ENCODE peak calls at places on chromosomes 4 and X, in seven cellular contexts. One of them, this sample, is unnamed.
A peak's percentile ranks its signal among the peaks of the same experiment; 100 is the strongest.

GRCh38 chr4:8391972-8392371 is 48.6 kb downstream of the ACOX3 start:
- DNase-seq in keratinocyte: no peak
- DNase-seq in IMR-90: peak; percentile 89
- DNase-seq in colonic mucosa: peak; percentile 53
- DNase-seq in A549: no peak
- DNase-seq in GM12878: peak; percentile 60
- DNase-seq in endothelial cell of umbilical vein: peak; percentile 96
- DNase-seq in this sample: no peak

GRCh38 chr4:170672571-170672970 is 582.8 kb upstream of the AADAT start:
- DNase-seq in IMR-90: peak; percentile 8
- DNase-seq in GM12878: no peak
- DNase-seq in A549: no peak
- DNase-seq in colonic mucosa: no peak
- DNase-seq in endothelial cell of umbilical vein: peak; percentile 2
- DNase-seq in keratinocyte: peak; percentile 1
- DNase-seq in this sample: no peak

GRCh38 chr4:130099159-130099558 is 1003.2 kb downstream of the C4orf33 start:
- DNase-seq in colonic mucosa: no peak
- DNase-seq in GM12878: no peak
- DNase-seq in endothelial cell of umbilical vein: no peak
- DNase-seq in IMR-90: no peak
- DNase-seq in A549: no peak
- DNase-seq in keratinocyte: no peak
- DNase-seq in this sample: no peak

GRCh38 chr4:54233697-54234496 is 4.8 kb downstream of the PDGFRA start:
- DNase-seq in IMR-90: peak; percentile 82
- DNase-seq in keratinocyte: no peak
- DNase-seq in colonic mucosa: peak; percentile 70
- DNase-seq in GM12878: no peak
- DNase-seq in endothelial cell of umbilical vein: peak; percentile 81
- DNase-seq in A549: peak; percentile 72
- DNase-seq in this sample: peak; percentile 65

GRCh38 chr4:168648929-168649328 is 152.1 kb downstream of the PALLD start:
- DNase-seq in keratinocyte: no peak
- DNase-seq in A549: peak; percentile 62
- DNase-seq in IMR-90: peak; percentile 82
- DNase-seq in endothelial cell of umbilical vein: peak; percentile 58
- DNase-seq in GM12878: no peak
- DNase-seq in colonic mucosa: no peak
- DNase-seq in this sample: no peak

GRCh38 chr4:39621582-39621981 is 17.1 kb downstream of the SMIM14 start:
- DNase-seq in IMR-90: peak; percentile 81
- DNase-seq in colonic mucosa: peak; percentile 56
- DNase-seq in keratinocyte: no peak
- DNase-seq in A549: peak; percentile 90
- DNase-seq in endothelial cell of umbilical vein: peak; percentile 72
- DNase-seq in GM12878: no peak
- DNase-seq in this sample: no peak

GRCh38 chrX:47515941-47516649 is 33.1 kb upstream of the ZNF41 start:
- DNase-seq in IMR-90: peak; percentile 45
- DNase-seq in endothelial cell of umbilical vein: no peak
- DNase-seq in colonic mucosa: no peak
- DNase-seq in keratinocyte: no peak
- DNase-seq in A549: peak; percentile 34
- DNase-seq in GM12878: no peak
- DNase-seq in this sample: no peak

GRCh38 chrX:51569561-51569960 is 49.2 kb downstream of the CENPVL3 start:
- DNase-seq in endothelial cell of umbilical vein: no peak
- DNase-seq in IMR-90: no peak
- DNase-seq in keratinocyte: no peak
- DNase-seq in GM12878: no peak
- DNase-seq in A549: no peak
- DNase-seq in colonic mucosa: no peak
- DNase-seq in this sample: no peak

GRCh38 chrX:7711167-7711566 is 131.8 kb upstream of the VCX start:
- DNase-seq in keratinocyte: peak; percentile 26
- DNase-seq in colonic mucosa: no peak
- DNase-seq in GM12878: no peak
- DNase-seq in endothelial cell of umbilical vein: no peak
- DNase-seq in A549: no peak
- DNase-seq in IMR-90: no peak
- DNase-seq in this sample: no peak

GRCh38 chrX:130176942-130177341 is 5.2 kb downstream of the RAB33A start:
- DNase-seq in IMR-90: no peak
- DNase-seq in A549: no peak
- DNase-seq in colonic mucosa: no peak
- DNase-seq in keratinocyte: no peak
- DNase-seq in endothelial cell of umbilical vein: no peak
- DNase-seq in GM12878: no peak
- DNase-seq in this sample: no peak

GRCh38 chr4:119646347-119647071 is 17.9 kb upstream of the PDE5A start:
- DNase-seq in colonic mucosa: no peak
- DNase-seq in A549: no peak
- DNase-seq in keratinocyte: no peak
- DNase-seq in IMR-90: peak; percentile 31
- DNase-seq in endothelial cell of umbilical vein: no peak
- DNase-seq in GM12878: no peak
- DNase-seq in this sample: no peak

GRCh38 chrX:49844622-49845021 is 15.5 kb downstream of the PAGE4 start:
- DNase-seq in A549: no peak
- DNase-seq in colonic mucosa: no peak
- DNase-seq in endothelial cell of umbilical vein: no peak
- DNase-seq in IMR-90: no peak
- DNase-seq in GM12878: no peak
- DNase-seq in keratinocyte: no peak
- DNase-seq in this sample: no peak

GRCh38 chrX:78747471-78747870 is at the start of gene LPAR4:
- DNase-seq in keratinocyte: no peak
- DNase-seq in A549: no peak
- DNase-seq in endothelial cell of umbilical vein: peak; percentile 1
- DNase-seq in IMR-90: no peak
- DNase-seq in GM12878: no peak
- DNase-seq in colonic mucosa: no peak
- DNase-seq in this sample: no peak

GRCh38 chrX:136162827-136163427 is 15.6 kb downstream of the FHL1 start:
- DNase-seq in keratinocyte: peak; percentile 11
- DNase-seq in GM12878: no peak
- DNase-seq in IMR-90: peak; percentile 43
- DNase-seq in endothelial cell of umbilical vein: peak; percentile 59
- DNase-seq in colonic mucosa: peak; percentile 51
- DNase-seq in A549: peak; percentile 59
- DNase-seq in this sample: no peak

GRCh38 chr4:140423106-140423505 is 4.3 kb downstream of the CLGN start:
- DNase-seq in keratinocyte: no peak
- DNase-seq in colonic mucosa: no peak
- DNase-seq in IMR-90: peak; percentile 25
- DNase-seq in GM12878: no peak
- DNase-seq in endothelial cell of umbilical vein: no peak
- DNase-seq in A549: no peak
- DNase-seq in this sample: no peak

GRCh38 chr4:139951051-139951450 is 202.9 kb downstream of the MAML3 start:
- DNase-seq in colonic mucosa: no peak
- DNase-seq in endothelial cell of umbilical vein: no peak
- DNase-seq in keratinocyte: no peak
- DNase-seq in IMR-90: no peak
- DNase-seq in A549: no peak
- DNase-seq in GM12878: no peak
- DNase-seq in this sample: no peak

GRCh38 chr4:169940460-169940859 is 85.7 kb downstream of the MFAP3L start:
- DNase-seq in IMR-90: no peak
- DNase-seq in A549: no peak
- DNase-seq in colonic mucosa: no peak
- DNase-seq in keratinocyte: no peak
- DNase-seq in GM12878: no peak
- DNase-seq in endothelial cell of umbilical vein: no peak
- DNase-seq in this sample: no peak

GRCh38 chr4:55925235-55925634 is 23.5 kb upstream of the CEP135 start:
- DNase-seq in colonic mucosa: no peak
- DNase-seq in A549: no peak
- DNase-seq in IMR-90: peak; percentile 31
- DNase-seq in endothelial cell of umbilical vein: no peak
- DNase-seq in keratinocyte: no peak
- DNase-seq in GM12878: no peak
- DNase-seq in this sample: no peak

GRCh38 chr4:6582889-6583504 is 8.0 kb downstream of the MAN2B2 start:
- DNase-seq in IMR-90: peak; percentile 25
- DNase-seq in endothelial cell of umbilical vein: peak; percentile 27
- DNase-seq in keratinocyte: no peak
- DNase-seq in colonic mucosa: no peak
- DNase-seq in A549: peak; percentile 57
- DNase-seq in GM12878: peak; percentile 2
- DNase-seq in this sample: no peak

GRCh38 chr4:78951862-78952472 is 12.7 kb upstream of the PAQR3 start:
- DNase-seq in IMR-90: peak; percentile 45
- DNase-seq in A549: peak; percentile 40
- DNase-seq in GM12878: no peak
- DNase-seq in endothelial cell of umbilical vein: peak; percentile 42
- DNase-seq in colonic mucosa: no peak
- DNase-seq in keratinocyte: no peak
- DNase-seq in this sample: no peak

GRCh38 chr4:138749303-138749702 is 266.3 kb upstream of the NOCT start:
- DNase-seq in colonic mucosa: no peak
- DNase-seq in keratinocyte: no peak
- DNase-seq in GM12878: no peak
- DNase-seq in A549: no peak
- DNase-seq in IMR-90: peak; percentile 90
- DNase-seq in endothelial cell of umbilical vein: no peak
- DNase-seq in this sample: no peak

DNA sequence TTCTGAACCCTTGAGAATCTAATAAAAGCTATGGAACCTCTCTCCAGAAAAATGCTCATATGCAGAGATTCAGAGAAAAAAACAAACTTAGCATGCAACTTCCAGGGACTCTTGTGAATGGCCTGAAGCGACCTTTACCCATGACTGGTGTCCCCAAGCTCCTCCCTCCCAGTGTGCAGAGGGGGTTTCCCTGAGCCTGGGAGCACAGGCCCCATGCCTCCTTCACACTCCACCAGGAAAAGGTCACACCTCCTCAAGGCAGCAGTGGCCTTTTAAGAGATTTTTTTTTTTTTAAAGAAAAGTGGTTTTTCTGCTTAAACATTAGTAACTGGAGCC is 13.3 kb upstream of the UBA6 start:
- DNase-seq in colonic mucosa: no peak
- DNase-seq in GM12878: no peak
- DNase-seq in endothelial cell of umbilical vein: no peak
- DNase-seq in IMR-90: no peak
- DNase-seq in A549: peak; percentile 36
- DNase-seq in keratinocyte: no peak
- DNase-seq in this sample: no peak
- H3K27ac ChIP-seq in colonic mucosa: no peak overlapping the region
- H3K27ac ChIP-seq in GM12878: no peak overlapping the region
- H3K27ac ChIP-seq in endothelial cell of umbilical vein: peak overlapping the region; percentile 69
- H3K27ac ChIP-seq in IMR-90: no peak overlapping the region
- H3K27ac ChIP-seq in A549: peak overlapping the region; percentile 62
- H3K27ac ChIP-seq in keratinocyte: peak overlapping the region; percentile 81
- H3K27ac ChIP-seq in this sample: no peak overlapping the region

DNA sequence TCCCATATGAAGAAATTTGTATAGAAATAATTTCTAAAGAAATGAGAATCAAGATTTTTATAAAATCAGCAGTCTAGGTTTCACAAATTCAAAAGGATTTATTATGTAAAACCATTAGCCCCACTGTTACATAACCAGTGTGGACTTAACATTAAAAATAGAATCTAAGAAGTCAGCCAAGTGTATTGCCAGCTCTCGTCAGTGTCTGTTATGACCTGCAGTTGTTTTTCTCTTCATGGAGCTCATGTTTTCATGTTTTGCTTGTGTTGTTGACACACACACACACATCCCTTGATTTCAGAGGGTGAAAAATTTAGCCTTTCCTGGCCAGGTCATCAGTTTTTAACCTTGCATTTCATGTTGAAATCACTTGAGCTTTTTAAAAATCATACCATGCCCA is 39.5 kb downstream of the USP38 start:
- DNase-seq in IMR-90: no peak
- DNase-seq in keratinocyte: no peak
- DNase-seq in endothelial cell of umbilical vein: no peak
- DNase-seq in A549: no peak
- DNase-seq in GM12878: no peak
- DNase-seq in colonic mucosa: no peak
- DNase-seq in this sample: no peak
- H3K27ac ChIP-seq in IMR-90: no peak overlapping the region
- H3K27ac ChIP-seq in keratinocyte: no peak overlapping the region
- H3K27ac ChIP-seq in endothelial cell of umbilical vein: no peak overlapping the region
- H3K27ac ChIP-seq in A549: no peak overlapping the region
- H3K27ac ChIP-seq in GM12878: no peak overlapping the region
- H3K27ac ChIP-seq in colonic mucosa: no peak overlapping the region
- H3K27ac ChIP-seq in this sample: no peak overlapping the region

GRCh38 chr4:84804126-84804525 is 162.4 kb downstream of the WDFY3 start:
- DNase-seq in keratinocyte: no peak
- DNase-seq in endothelial cell of umbilical vein: no peak
- DNase-seq in colonic mucosa: no peak
- DNase-seq in IMR-90: peak; percentile 61
- DNase-seq in GM12878: no peak
- DNase-seq in A549: no peak
- DNase-seq in this sample: no peak

GRCh38 chr4:84800256-84800655 is 166.2 kb downstream of the WDFY3 start:
- DNase-seq in colonic mucosa: no peak
- DNase-seq in IMR-90: peak; percentile 54
- DNase-seq in keratinocyte: peak; percentile 35
- DNase-seq in endothelial cell of umbilical vein: peak; percentile 67
- DNase-seq in GM12878: no peak
- DNase-seq in A549: no peak
- DNase-seq in this sample: no peak

GRCh38 chr4:84803121-84803520 is 163.4 kb downstream of the WDFY3 start:
- DNase-seq in IMR-90: no peak
- DNase-seq in A549: no peak
- DNase-seq in keratinocyte: no peak
- DNase-seq in endothelial cell of umbilical vein: peak; percentile 68
- DNase-seq in GM12878: no peak
- DNase-seq in colonic mucosa: no peak
- DNase-seq in this sample: no peak

GRCh38 chr4:84799318-84799717 is 167.2 kb downstream of the WDFY3 start:
- DNase-seq in IMR-90: peak; percentile 6
- DNase-seq in endothelial cell of umbilical vein: peak; percentile 91
- DNase-seq in colonic mucosa: no peak
- DNase-seq in GM12878: no peak
- DNase-seq in A549: no peak
- DNase-seq in keratinocyte: no peak
- DNase-seq in this sample: no peak

DNA sequence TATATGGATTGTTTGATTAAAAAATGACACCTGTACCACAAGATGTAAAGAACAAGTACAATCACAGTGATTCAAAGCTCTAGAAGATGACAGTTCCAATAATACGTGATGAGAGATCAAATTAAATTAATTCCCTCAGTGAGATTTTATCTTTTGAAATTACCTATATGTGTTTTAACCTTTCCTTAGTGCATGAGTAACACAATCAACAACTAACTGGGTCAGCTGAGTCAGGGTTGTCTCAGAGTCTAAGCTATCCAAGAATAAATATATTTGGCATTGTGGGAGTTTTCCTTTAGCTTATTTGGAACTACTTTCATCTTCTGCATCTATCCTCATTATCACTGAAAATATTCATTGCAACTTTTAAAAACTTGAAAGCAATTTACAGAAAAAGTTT is 162.8 kb downstream of the WDFY3 start:
- DNase-seq in IMR-90: peak; percentile 63
- DNase-seq in endothelial cell of umbilical vein: peak; percentile 49
- DNase-seq in colonic mucosa: no peak
- DNase-seq in keratinocyte: no peak
- DNase-seq in A549: no peak
- DNase-seq in GM12878: no peak
- DNase-seq in this sample: no peak
- H3K27ac ChIP-seq in IMR-90: no peak overlapping the region
- H3K27ac ChIP-seq in endothelial cell of umbilical vein: peak overlapping the region; percentile 38
- H3K27ac ChIP-seq in colonic mucosa: no peak overlapping the region
- H3K27ac ChIP-seq in keratinocyte: no peak overlapping the region
- H3K27ac ChIP-seq in A549: no peak overlapping the region
- H3K27ac ChIP-seq in GM12878: no peak overlapping the region
- H3K27ac ChIP-seq in this sample: no peak overlapping the region

GRCh38 chr4:146114066-146114465 is 61.5 kb upstream of the LSM6 start:
- DNase-seq in colonic mucosa: no peak
- DNase-seq in IMR-90: no peak
- DNase-seq in A549: no peak
- DNase-seq in GM12878: no peak
- DNase-seq in endothelial cell of umbilical vein: no peak
- DNase-seq in keratinocyte: no peak
- DNase-seq in this sample: no peak
- H3K27ac ChIP-seq in colonic mucosa: no peak overlapping the region
- H3K27ac ChIP-seq in IMR-90: no peak overlapping the region
- H3K27ac ChIP-seq in A549: no peak overlapping the region
- H3K27ac ChIP-seq in GM12878: no peak overlapping the region
- H3K27ac ChIP-seq in endothelial cell of umbilical vein: no peak overlapping the region
- H3K27ac ChIP-seq in keratinocyte: no peak overlapping the region
- H3K27ac ChIP-seq in this sample: no peak overlapping the region